ENCODE peak calls at places on chromosomes 6 and 20, in seven cellular contexts. W is body of pancreas, P is endodermal cell, V is ascending aorta, E is fibroblast of lung, R is testis, L is fibroblast of the aortic adventitia. I is an unnamed sample.
A peak's percentile ranks its signal among the peaks of the same experiment; 100 is the strongest.

GRCh38 chr20:39813190-39813829 is 851.2 kb downstream of the DHX35 start:
- DNase-seq in W (no peak), P (no peak), V (no peak), E (no peak), R (no peak), L (no peak), I (no peak)

GRCh38 chr6:47197672-47198640 is 111.7 kb downstream of the TNFRSF21 start:
- DNase-seq in W (no peak), P (no peak), V (no peak), E (no peak), R (no peak), L (no peak), I (no peak)

GRCh38 chr6:118889163-118889562 is 4.8 kb upstream of the ASF1A start:
- DNase-seq in W (no peak), P (no peak), V (no peak), E (no peak), R (no peak), L (no peak), I (no peak)

GRCh38 chr6:157552171-157552747 is 171.3 kb downstream of the ZDHHC14 start:
- DNase-seq in W (no peak), P (peak; percentile 83), V (no peak), E (no peak), R (no peak), L (no peak), I (no peak)

GRCh38 chr6:50927816-50928215 is 109.1 kb downstream of the TFAP2B start:
- DNase-seq in W (no peak), P (no peak), V (no peak), E (peak; percentile 58), R (no peak), L (peak; percentile 5), I (peak; percentile 66)

GRCh38 chr6:13422601-13423247 is 64.7 kb downstream of the GFOD1 start:
- DNase-seq in W (no peak), P (peak; percentile 91), V (no peak), E (peak; percentile 74), R (no peak), L (no peak), I (peak; percentile 54)

GRCh38 chr6:83073620-83074019 is 6.1 kb downstream of the DOP1A start:
- DNase-seq in W (no peak), P (no peak), V (no peak), E (no peak), R (no peak), L (no peak), I (no peak)

GRCh38 chr6:99993533-99994251 is at the start of gene MCHR2:
- DNase-seq in W (no peak), P (peak; percentile 76), V (no peak), E (no peak), R (peak; percentile 23), L (no peak), I (no peak)

GRCh38 chr6:148342146-148343027 is at the start of gene SASH1:
- DNase-seq in W (peak; percentile 64), P (peak; percentile 92), V (peak; percentile 25), E (peak; percentile 82), R (peak; percentile 76), L (peak; percentile 84), I (peak; percentile 88)

DNA sequence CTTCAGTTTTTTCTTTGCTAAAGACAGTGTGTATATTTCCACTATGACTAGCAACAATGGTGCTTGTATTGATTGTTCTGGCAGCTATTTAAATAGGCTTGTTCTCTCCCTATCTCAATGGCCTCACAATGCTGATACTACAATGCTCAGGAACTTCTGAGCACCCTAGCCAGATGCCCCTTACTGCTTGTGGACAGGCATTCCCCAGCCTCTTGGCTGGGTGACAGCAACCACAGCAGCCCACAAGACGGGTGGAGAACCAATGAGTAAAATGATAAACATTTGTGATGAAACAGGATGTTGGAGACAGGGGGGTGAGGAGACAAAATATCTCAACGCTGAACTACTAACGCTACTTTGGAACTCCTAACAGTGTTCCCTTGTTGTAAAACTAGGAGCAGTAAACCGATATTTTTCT is 42.3 kb downstream of the HIVEP2 start:
- DNase-seq in W (peak; percentile 25), P (no peak), V (peak; percentile 23), E (peak; percentile 100), R (peak; percentile 18), L (peak; percentile 99), I (peak; percentile 99)
- H3K4me3 ChIP-seq in W (no peak overlapping the region), P (no peak overlapping the region), V (no peak overlapping the region), E (no peak overlapping the region), R (no peak overlapping the region), L (no peak overlapping the region), I (no peak overlapping the region)

GRCh38 chr6:64874776-64875175 is 832.2 kb downstream of the EYS start:
- DNase-seq in W (no peak), P (no peak), V (no peak), E (no peak), R (no peak), L (no peak), I (peak; percentile 3)
- TF ChIP-seq CTCF in W (no peak), P (no peak), V (no peak), E (no peak), R (no peak), L (no peak), I (no peak)

GRCh38 chr20:23111307-23111943 is 25.3 kb upstream of the CD93 start:
- DNase-seq in W (no peak), P (no peak), V (no peak), E (no peak), R (no peak), L (no peak), I (no peak)

GRCh38 chr20:23111944-23112342 is 25.8 kb upstream of the CD93 start:
- DNase-seq in W (no peak), P (no peak), V (no peak), E (no peak), R (no peak), L (no peak), I (no peak)

GRCh38 chr20:23114018-23114417 is 27.9 kb upstream of the CD93 start:
- DNase-seq in W (no peak), P (no peak), V (no peak), E (no peak), R (peak; percentile 72), L (no peak), I (peak; percentile 33)

GRCh38 chr20:23114448-23114847 is 28.3 kb upstream of the CD93 start:
- DNase-seq in W (no peak), P (no peak), V (no peak), E (no peak), R (no peak), L (no peak), I (no peak)

DNA sequence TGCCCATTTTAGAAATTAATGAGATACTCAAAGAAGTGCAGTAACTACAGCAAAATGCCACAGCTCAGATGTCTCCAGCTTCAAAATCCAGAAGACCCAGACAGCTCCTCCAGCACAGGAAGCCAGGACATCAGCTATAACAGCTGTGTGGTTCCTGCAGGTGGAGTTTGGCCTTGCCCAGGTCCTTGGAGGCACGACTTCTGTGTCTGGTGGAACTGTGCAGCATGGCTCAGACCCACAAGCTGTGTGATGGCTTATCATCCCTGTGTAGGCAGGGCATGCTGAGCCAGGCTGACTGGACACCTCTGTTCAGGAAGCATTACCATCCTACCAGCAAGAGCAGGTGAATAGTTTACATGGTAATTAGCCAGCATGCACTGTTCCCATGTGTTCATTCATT is 26.5 kb upstream of the CD93 start:
- DNase-seq in W (no peak), P (no peak), V (no peak), E (no peak), R (no peak), L (no peak), I (no peak)
- H3K4me3 ChIP-seq in W (no peak overlapping the region), P (no peak overlapping the region), V (no peak overlapping the region), E (no peak overlapping the region), R (no peak overlapping the region), L (no peak overlapping the region), I (no peak overlapping the region)

DNA sequence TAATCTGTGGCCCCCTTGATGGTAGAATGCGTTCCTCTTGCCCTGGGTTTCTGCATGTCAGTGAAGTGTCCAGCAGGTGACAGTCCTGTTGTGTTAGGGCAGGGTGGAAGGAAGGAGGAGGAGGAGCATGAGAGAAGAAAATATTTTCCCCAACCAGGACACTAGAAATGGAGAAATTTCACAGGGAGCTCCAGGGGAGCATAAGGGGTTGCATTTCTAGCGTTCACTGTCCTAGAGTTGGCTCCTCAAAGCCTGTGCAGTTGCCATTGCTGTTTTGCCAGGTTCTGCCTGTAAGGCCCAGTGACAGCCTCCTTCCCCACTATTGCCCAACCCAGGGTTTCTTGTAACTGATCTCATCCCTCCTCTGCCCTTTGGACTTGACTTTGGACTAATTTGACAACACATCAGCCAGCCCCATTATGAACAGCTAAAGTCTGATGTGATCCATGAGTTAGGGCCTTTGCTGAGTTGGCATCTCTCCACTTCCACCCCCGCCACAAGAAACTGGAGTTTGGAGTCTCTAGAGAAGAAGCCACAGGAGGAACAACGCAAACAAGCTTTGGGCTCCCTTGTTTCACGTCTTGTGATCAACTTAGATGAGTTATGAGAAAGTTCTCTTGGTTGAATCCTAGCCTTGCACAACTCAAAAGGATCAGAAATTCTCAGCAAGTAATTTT is 14.0 kb upstream of the FAM50B start:
- DNase-seq in W (peak; percentile 50), P (no peak), V (no peak), E (no peak), R (peak; percentile 5), L (peak; percentile 65), I (peak; percentile 47)
- TF ChIP-seq CTCF in W (no peak), P (peak; percentile 59), V (no peak), E (no peak), R (no peak), L (no peak), I (no peak)

GRCh38 chr6:106247733-106248132 is 77.8 kb downstream of the ATG5 start:
- DNase-seq in W (no peak), P (no peak), V (no peak), E (no peak), R (no peak), L (no peak), I (no peak)
- H3K4me3 ChIP-seq in W (no peak overlapping the region), P (no peak overlapping the region), V (no peak overlapping the region), E (no peak overlapping the region), R (no peak overlapping the region), L (no peak overlapping the region), I (no peak overlapping the region)

GRCh38 chr20:5933802-5934436 is 16.4 kb downstream of the TRMT6 start:
- DNase-seq in W (no peak), P (peak; percentile 60), V (no peak), E (no peak), R (no peak), L (no peak), I (peak; percentile 29)
- TF ChIP-seq CTCF in W (no peak), P (peak; percentile 64), V (no peak), E (no peak), R (no peak), L (no peak), I (peak; percentile 40)

GRCh38 chr6:31559958-31560696 is 12.0 kb upstream of the LTA start:
- DNase-seq in W (no peak), P (no peak), V (no peak), E (peak; percentile 64), R (no peak), L (peak; percentile 39), I (peak; percentile 76)
- H3K4me3 ChIP-seq in W (no peak overlapping the region), P (no peak overlapping the region), V (no peak overlapping the region), E (no peak overlapping the region), R (no peak overlapping the region), L (no peak overlapping the region), I (no peak overlapping the region)

DNA sequence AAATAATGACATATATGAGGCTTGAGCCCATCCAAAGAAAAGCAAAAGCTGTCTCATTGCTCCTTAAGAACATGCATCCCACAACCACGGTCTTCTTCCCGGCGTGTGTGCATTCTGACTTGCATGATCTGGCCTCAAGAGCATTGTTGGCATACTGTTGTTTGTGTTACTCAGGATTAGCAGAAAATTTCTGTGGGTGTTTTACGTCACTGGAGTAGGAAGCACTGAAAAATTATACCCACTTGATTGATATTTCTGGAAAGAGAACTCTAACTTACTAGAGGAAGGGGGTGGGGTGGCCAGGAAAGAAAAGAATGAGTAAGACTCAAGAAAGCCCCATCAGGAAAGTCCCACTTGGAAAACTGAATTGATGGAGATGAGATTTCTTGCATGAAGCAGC is 326.2 kb upstream of the PRDM1 start:
- DNase-seq in W (no peak), P (no peak), V (no peak), E (peak; percentile 95), R (no peak), L (peak; percentile 74), I (peak; percentile 74)
- TF ChIP-seq CTCF in W (no peak), P (no peak), V (no peak), E (no peak), R (no peak), L (no peak), I (no peak)